ENCODE peak calls at places on chromosomes 2 and 18, in ten cellular contexts. V is HCT116, J is ovary, R is heart left ventricle, B is right lobe of liver, S is A549, P is tibial nerve, F is adrenal gland, Z is Peyer's patch, D is esophagus squamous epithelium. A is an unnamed sample.

GRCh38 chr18:41703744-41704530 is 251.1 kb upstream of the PIK3C3 start:
- DNase-seq in V (no peak), J (no peak), R (no peak), B (no peak), S (no peak), P (no peak), F (no peak), Z (no peak), D (no peak), A (no peak)

GRCh38 chr18:69008538-69008937 is 210.7 kb downstream of the CCDC102B start:
- DNase-seq in V (no peak), J (no peak), R (no peak), B (peak; percentile 77), S (no peak), P (no peak), F (no peak), Z (no peak), D (no peak), A (no peak)

GRCh38 chr2:185475868-185476267 is 262.7 kb upstream of the FSIP2 start:
- DNase-seq in V (no peak), J (no peak), R (no peak), B (no peak), S (no peak), P (no peak), F (no peak), Z (no peak), D (no peak), A (no peak)

GRCh38 chr18:47545613-47546012 is 294.2 kb upstream of the SKOR2 start:
- DNase-seq in V (no peak), J (no peak), R (no peak), B (no peak), S (no peak), P (no peak), F (no peak), Z (no peak), D (no peak), A (no peak)

GRCh38 chr18:11946756-11947155 is 34.6 kb upstream of the IMPA2 start:
- DNase-seq in V (no peak), J (no peak), R (no peak), B (no peak), S (no peak), P (no peak), F (no peak), Z (no peak), D (no peak), A (peak; percentile 13)

GRCh38 chr18:71849407-71849806 is 694.7 kb downstream of the CBLN2 start:
- DNase-seq in V (no peak), J (no peak), R (no peak), B (no peak), S (no peak), P (no peak), F (no peak), Z (no peak), D (no peak), A (no peak)

GRCh38 chr2:33115196-33115595 is 168.4 kb downstream of the LTBP1 start:
- DNase-seq in V (no peak), J (no peak), R (no peak), B (no peak), S (no peak), P (no peak), F (no peak), Z (no peak), D (no peak), A (no peak)

GRCh38 chr2:84807063-84807485 is 73.8 kb downstream of the TRABD2A start:
- DNase-seq in V (peak; percentile 6), J (peak; percentile 72), R (no peak), B (no peak), S (peak; percentile 53), P (peak; percentile 35), F (peak; percentile 57), Z (no peak), D (no peak), A (no peak)

GRCh38 chr2:38712871-38713270 is 38.3 kb downstream of the SRSF7 start:
- DNase-seq in V (no peak), J (no peak), R (no peak), B (no peak), S (no peak), P (no peak), F (no peak), Z (no peak), D (no peak), A (no peak)

GRCh38 chr2:190655570-190655969 is 6.7 kb downstream of the NAB1 start:
- DNase-seq in V (no peak), J (no peak), R (no peak), B (no peak), S (no peak), P (no peak), F (no peak), Z (no peak), D (no peak), A (no peak)

GRCh38 chr2:99488999-99489757 is 639 bp downstream of the REV1 start:
- DNase-seq in V (no peak), J (peak; percentile 73), R (peak; percentile 84), B (peak; percentile 86), S (peak; percentile 44), P (peak; percentile 51), F (peak; percentile 84), Z (peak; percentile 47), D (no peak), A (peak; percentile 59)

GRCh38 chr2:150459281-150459680 is 28.2 kb downstream of the RND3 start:
- DNase-seq in V (no peak), J (no peak), R (no peak), B (no peak), S (no peak), P (no peak), F (no peak), Z (no peak), D (no peak), A (no peak)

GRCh38 chr2:198056836-198057235 is 252.4 kb downstream of the PLCL1 start:
- DNase-seq in V (no peak), J (no peak), R (no peak), B (no peak), S (no peak), P (no peak), F (no peak), Z (no peak), D (no peak), A (no peak)
- H3K27ac ChIP-seq in V (no peak overlapping the region), J (no peak overlapping the region), R (no peak overlapping the region), B (no peak overlapping the region), S (no peak overlapping the region), P (no peak overlapping the region), F (no peak overlapping the region), Z (no peak overlapping the region), D (no peak overlapping the region), A (no peak overlapping the region)

GRCh38 chr2:96868555-96869280 is 1.2 kb downstream of the SEMA4C start:
- DNase-seq in V (peak; percentile 54), J (peak; percentile 92), R (peak; percentile 90), B (peak; percentile 90), S (peak; percentile 89), P (peak; percentile 86), F (peak; percentile 94), Z (peak; percentile 65), D (no peak), A (peak; percentile 89)
- TF ChIP-seq POLR2A in V (peak; percentile 28), J (peak; percentile 17), R (peak; percentile 40), B (peak; percentile 81), S (peak; percentile 77), P (peak; percentile 36), F (peak; percentile 43), Z (peak; percentile 34), D (peak; percentile 51), A (peak; percentile 52)

DNA sequence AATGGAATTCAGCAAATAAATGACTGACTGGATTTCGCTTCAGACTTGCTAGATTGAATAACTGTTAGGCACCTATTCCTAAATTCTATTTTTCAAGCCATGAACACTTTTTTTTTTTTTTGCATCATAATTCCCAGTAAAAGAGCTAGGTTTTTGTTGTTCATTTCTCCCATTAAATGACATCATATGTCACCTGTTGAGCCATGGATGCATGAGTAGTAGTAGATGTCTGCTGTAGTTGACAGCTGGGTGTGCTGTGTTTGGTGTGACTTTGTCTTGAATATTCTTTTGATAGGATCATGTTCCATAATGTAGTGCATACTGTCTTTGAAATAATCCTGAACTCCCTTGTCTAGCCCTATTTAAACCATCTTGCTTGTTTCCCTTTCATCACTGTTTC is 115.2 kb downstream of the RAB3GAP1 start:
- DNase-seq in V (no peak), J (no peak), R (no peak), B (no peak), S (no peak), P (no peak), F (no peak), Z (no peak), D (no peak), A (no peak)
- H3K27ac ChIP-seq in V (no peak overlapping the region), J (no peak overlapping the region), R (no peak overlapping the region), B (no peak overlapping the region), S (no peak overlapping the region), P (no peak overlapping the region), F (no peak overlapping the region), Z (no peak overlapping the region), D (no peak overlapping the region), A (no peak overlapping the region)

GRCh38 chr2:172442072-172442895 is 14.9 kb downstream of the ITGA6 start:
- DNase-seq in V (peak; percentile 98), J (no peak), R (no peak), B (peak; percentile 53), S (peak; percentile 86), P (no peak), F (peak; percentile 73), Z (no peak), D (peak; percentile 14), A (no peak)
- TF ChIP-seq POLR2A in V (no peak), J (no peak), R (no peak), B (no peak), S (no peak), P (no peak), F (no peak), Z (peak; percentile 52), D (no peak), A (no peak)

DNA sequence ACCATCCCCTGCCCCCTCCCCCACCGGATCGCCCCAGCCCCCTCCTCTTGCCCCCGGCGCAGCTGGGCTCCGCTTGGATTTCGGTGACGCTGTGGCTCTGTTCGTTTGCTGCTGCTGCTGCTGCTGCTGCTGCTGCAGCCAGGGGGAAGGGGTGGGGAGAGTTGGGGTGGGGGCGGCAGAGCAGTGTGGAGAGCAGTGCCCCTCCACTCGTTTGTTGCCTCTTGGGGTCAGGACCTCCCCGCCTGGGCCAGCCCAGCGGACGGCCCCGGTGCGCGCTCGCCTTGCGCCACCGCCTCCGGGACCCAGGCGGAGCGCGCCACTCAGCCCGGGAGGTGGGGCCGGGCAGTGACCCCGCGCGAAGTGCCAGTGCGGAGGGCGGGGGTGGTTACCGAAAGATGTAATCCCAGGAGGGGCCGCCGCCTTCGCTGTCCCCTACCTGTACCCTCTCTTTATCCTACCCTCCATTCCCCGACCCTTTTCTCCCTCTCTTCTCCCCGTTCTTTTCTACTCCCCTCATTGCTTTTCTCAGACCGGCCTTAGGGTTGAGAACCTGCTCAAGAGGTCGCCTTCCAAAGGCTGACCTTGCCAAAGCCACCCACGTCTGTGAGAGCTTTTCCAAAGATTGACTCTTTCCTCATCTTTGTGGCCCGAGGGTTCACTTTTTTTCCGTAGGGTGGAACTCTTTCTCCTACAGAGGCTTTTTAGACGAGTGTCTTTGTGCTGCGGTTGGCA is 187.6 kb upstream of the FANCL start:
- DNase-seq in V (no peak), J (peak; percentile 43), R (no peak), B (no peak), S (peak; percentile 21), P (no peak), F (no peak), Z (no peak), D (no peak), A (peak; percentile 25)
- H3K27ac ChIP-seq in V (no peak overlapping the region), J (peak overlapping the region; percentile 55), R (no peak overlapping the region), B (no peak overlapping the region), S (peak overlapping the region; percentile 50), P (no peak overlapping the region), F (peak overlapping the region; percentile 64), Z (no peak overlapping the region), D (no peak overlapping the region), A (no peak overlapping the region)

GRCh38 chr2:42132966-42133641 is 36.0 kb upstream of the EML4 start:
- DNase-seq in V (peak; percentile 61), J (peak; percentile 52), R (peak; percentile 84), B (peak; percentile 87), S (peak; percentile 89), P (peak; percentile 83), F (peak; percentile 98), Z (peak; percentile 93), D (peak; percentile 62), A (peak; percentile 97)
- TF ChIP-seq POLR2A in V (no peak), J (no peak), R (no peak), B (peak; percentile 80), S (no peak), P (no peak), F (peak; percentile 83), Z (peak; percentile 57), D (peak; percentile 70), A (peak; percentile 81)